ENCODE peak calls at places on chromosome 13, in seven cellular contexts. G, X, V, W, P, B and O are unnamed samples.

GRCh38 chr13:47117268-47117667 is 220.4 kb upstream of the HTR2A start:
- DNase-seq in G (peak; percentile 7), X (no peak), V (no peak), W (no peak), P (no peak), B (peak; percentile 56), O (no peak)

GRCh38 chr13:106523566-106523965 is 11.9 kb downstream of the EFNB2 start:
- DNase-seq in G (no peak), X (no peak), V (no peak), W (no peak), P (no peak), B (peak; percentile 34), O (no peak)

GRCh38 chr13:20378721-20379120 is 146.6 kb upstream of the GJB6 start:
- DNase-seq in G (no peak), X (no peak), V (no peak), W (no peak), P (no peak), B (no peak), O (no peak)

GRCh38 chr13:78599911-78600310 is 3.4 kb downstream of the POU4F1 start:
- DNase-seq in G (no peak), X (no peak), V (no peak), W (no peak), P (no peak), B (no peak), O (no peak)

GRCh38 chr13:70098669-70099068 is 9.0 kb upstream of the ATXN8OS start:
- DNase-seq in G (no peak), X (no peak), V (no peak), W (no peak), P (no peak), B (no peak), O (no peak)

GRCh38 chr13:107458269-107458668 is 757.1 kb downstream of the LIG4 start:
- DNase-seq in G (no peak), X (no peak), V (no peak), W (no peak), P (no peak), B (no peak), O (no peak)

GRCh38 chr13:44800626-44801025 is 188.6 kb downstream of the NUFIP1 start:
- DNase-seq in G (no peak), X (no peak), V (no peak), W (no peak), P (no peak), B (no peak), O (no peak)

GRCh38 chr13:40185393-40185792 is 481.0 kb downstream of the FOXO1 start:
- DNase-seq in G (no peak), X (no peak), V (no peak), W (no peak), P (no peak), B (no peak), O (no peak)

GRCh38 chr13:94708031-94708571 is 4.2 kb downstream of the SOX21 start:
- DNase-seq in G (no peak), X (no peak), V (no peak), W (no peak), P (no peak), B (no peak), O (no peak)

GRCh38 chr13:98746968-98747367 is 5.5 kb downstream of the SLC15A1 start:
- DNase-seq in G (no peak), X (no peak), V (no peak), W (no peak), P (no peak), B (no peak), O (peak; percentile 4)

GRCh38 chr13:101698400-101698799 is 245.9 kb downstream of the ITGBL1 start:
- DNase-seq in G (no peak), X (no peak), V (no peak), W (no peak), P (no peak), B (no peak), O (no peak)

GRCh38 chr13:82002693-82003092 is 1661.8 kb upstream of the SPRY2 start:
- DNase-seq in G (no peak), X (no peak), V (no peak), W (no peak), P (no peak), B (no peak), O (no peak)

GRCh38 chr13:38755792-38756191 is 68.9 kb downstream of the FREM2 start:
- DNase-seq in G (no peak), X (no peak), V (no peak), W (no peak), P (no peak), B (no peak), O (no peak)

GRCh38 chr13:25819856-25820530 is 231.8 kb downstream of the SHISA2 start:
- DNase-seq in G (no peak), X (no peak), V (no peak), W (no peak), P (no peak), B (no peak), O (no peak)

GRCh38 chr13:98175823-98176222 is 1.2 kb downstream of the RNF113B start:
- DNase-seq in G (no peak), X (no peak), V (no peak), W (no peak), P (no peak), B (no peak), O (no peak)

GRCh38 chr13:33276581-33276980 is 9.0 kb downstream of the STARD13 start:
- DNase-seq in G (no peak), X (no peak), V (no peak), W (no peak), P (no peak), B (peak; percentile 80), O (no peak)

GRCh38 chr13:45595968-45596367 is 19.6 kb downstream of the ERICH6B start:
- DNase-seq in G (no peak), X (no peak), V (no peak), W (no peak), P (no peak), B (no peak), O (no peak)

GRCh38 chr13:44869167-44869566 is 120.1 kb downstream of the NUFIP1 start:
- DNase-seq in G (no peak), X (no peak), V (no peak), W (no peak), P (no peak), B (no peak), O (no peak)

GRCh38 chr13:106446011-106446410 is 89.5 kb downstream of the EFNB2 start:
- DNase-seq in G (no peak), X (no peak), V (no peak), W (no peak), P (no peak), B (no peak), O (no peak)

GRCh38 chr13:74574964-74575728 is 440.9 kb upstream of the KLF12 start:
- DNase-seq in G (no peak), X (no peak), V (no peak), W (no peak), P (no peak), B (no peak), O (no peak)

GRCh38 chr13:74571811-74572210 is 437.6 kb upstream of the KLF12 start:
- DNase-seq in G (no peak), X (no peak), V (no peak), W (no peak), P (no peak), B (no peak), O (no peak)

GRCh38 chr13:74570834-74571233 is 436.6 kb upstream of the KLF12 start:
- DNase-seq in G (no peak), X (no peak), V (no peak), W (no peak), P (no peak), B (no peak), O (no peak)

GRCh38 chr13:74573654-74574053 is 439.4 kb upstream of the KLF12 start:
- DNase-seq in G (no peak), X (no peak), V (no peak), W (no peak), P (no peak), B (no peak), O (no peak)

GRCh38 chr13:74570046-74570445 is 435.8 kb upstream of the KLF12 start:
- DNase-seq in G (no peak), X (no peak), V (no peak), W (no peak), P (no peak), B (no peak), O (no peak)
- TF ChIP-seq CTCF in G (no peak), X (no peak), V (no peak), W (no peak), P (no peak), B (no peak), O (no peak)

GRCh38 chr13:58619396-58620113 is 988.0 kb downstream of the PCDH17 start:
- DNase-seq in G (no peak), X (no peak), V (no peak), W (no peak), P (no peak), B (no peak), O (no peak)
- TF ChIP-seq CTCF in G (no peak), X (no peak), V (no peak), W (no peak), P (no peak), B (no peak), O (no peak)

GRCh38 chr13:42478531-42479156 is 95.3 kb upstream of the TNFSF11 start:
- DNase-seq in G (no peak), X (no peak), V (no peak), W (no peak), P (no peak), B (peak; percentile 39), O (no peak)
- TF ChIP-seq CTCF in G (no peak), X (peak; percentile 34), V (peak; percentile 40), W (peak; percentile 54), P (no peak), B (peak; percentile 50), O (no peak)

GRCh38 chr13:114043421-114044053 is 69.7 kb upstream of the C13orf46 start:
- DNase-seq in G (no peak), X (no peak), V (no peak), W (no peak), P (peak; percentile 66), B (peak; percentile 92), O (no peak)

GRCh38 chr13:114044486-114044885 is 70.6 kb upstream of the C13orf46 start:
- DNase-seq in G (no peak), X (no peak), V (no peak), W (no peak), P (no peak), B (peak; percentile 71), O (no peak)

GRCh38 chr13:114039471-114040141 is 65.7 kb upstream of the C13orf46 start:
- DNase-seq in G (no peak), X (no peak), V (no peak), W (no peak), P (no peak), B (no peak), O (no peak)

GRCh38 chr13:114041493-114041892 is 67.6 kb upstream of the C13orf46 start:
- DNase-seq in G (no peak), X (no peak), V (no peak), W (no peak), P (no peak), B (no peak), O (no peak)

DNA sequence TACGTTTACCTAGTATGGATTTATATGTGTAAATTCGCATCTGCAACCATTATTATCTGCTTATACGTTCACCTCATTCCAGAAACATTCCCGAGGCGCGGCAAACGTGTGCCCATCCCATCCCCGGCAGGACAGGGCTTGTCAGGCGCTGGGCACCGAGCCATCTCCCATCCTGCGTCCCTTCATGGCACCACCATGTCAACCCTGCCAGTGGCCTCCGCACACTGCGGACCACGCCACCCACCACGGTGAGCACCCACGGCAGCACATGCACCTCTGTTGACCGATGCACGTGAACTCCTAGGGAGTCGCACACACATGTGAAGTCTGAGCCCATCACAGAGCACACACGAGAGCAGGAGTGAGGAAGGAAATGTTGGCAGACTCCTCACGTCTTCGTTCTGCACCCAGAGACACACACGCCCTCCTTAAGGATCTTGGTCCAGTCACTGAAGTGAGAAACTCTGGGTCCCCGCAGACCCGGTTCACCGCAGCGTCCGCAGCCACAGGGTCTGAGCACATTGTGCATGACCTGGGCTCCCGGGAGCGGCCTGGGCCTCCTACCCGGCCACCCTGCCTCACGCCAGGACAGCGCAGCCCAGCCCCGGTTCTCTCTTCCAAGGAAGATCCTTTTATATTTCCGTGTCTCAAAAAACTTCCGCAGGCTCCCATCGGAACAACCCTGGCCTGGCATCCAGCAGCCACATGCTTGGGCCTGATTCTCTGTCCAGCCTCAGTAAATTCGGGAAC is 68.4 kb upstream of the C13orf46 start:
- DNase-seq in G (no peak), X (no peak), V (no peak), W (no peak), P (no peak), B (no peak), O (no peak)
- TF ChIP-seq CTCF in G (no peak), X (no peak), V (no peak), W (no peak), P (no peak), B (no peak), O (no peak)